ENCODE peak calls at places on chromosomes 5 and 9, in ten cellular contexts. C is PC-3; J is body of pancreas; T is aorta; S is cardiac muscle cell; V is fibroblast of lung; G is MM.1S; D is naive thymus-derived CD4-positive, alpha-beta T cell; F is CD4-positive, CD25-positive, alpha-beta regulatory T cell; O is pancreas. A is an unnamed sample.

GRCh38 chr9:4678679-4679267 is 596 bp upstream of the CDC37L1 start:
- DNase-seq in C (peak; percentile 22), J (peak; percentile 13), T (no peak), S (peak; percentile 52), V (peak; percentile 67), G (peak; percentile 35), D (peak; percentile 71), F (no peak), O (no peak), A (no peak)

GRCh38 chr5:57302164-57302563 is 128.3 kb downstream of the GPBP1 start:
- DNase-seq in C (peak; percentile 86), J (no peak), T (no peak), S (peak; percentile 37), V (peak; percentile 46), G (peak; percentile 76), D (no peak), F (no peak), O (no peak), A (no peak)

GRCh38 chr5:165333623-165334022 is 1828.2 kb downstream of the MAT2B start:
- DNase-seq in C (no peak), J (no peak), T (no peak), S (peak; percentile 5), V (no peak), G (no peak), D (no peak), F (no peak), O (no peak), A (no peak)

GRCh38 chr9:95936579-95937075 is 61.1 kb downstream of the ERCC6L2 start:
- DNase-seq in C (no peak), J (no peak), T (no peak), S (no peak), V (no peak), G (no peak), D (no peak), F (no peak), O (no peak), A (no peak)

GRCh38 chr9:69107801-69108200 is 66.3 kb upstream of the TJP2 start:
- DNase-seq in C (no peak), J (no peak), T (no peak), S (peak; percentile 53), V (peak; percentile 57), G (no peak), D (no peak), F (no peak), O (no peak), A (no peak)

GRCh38 chr9:71918419-71918818 is 7.0 kb downstream of the C9orf85 start:
- DNase-seq in C (no peak), J (no peak), T (no peak), S (no peak), V (no peak), G (no peak), D (no peak), F (no peak), O (no peak), A (peak; percentile 34)

GRCh38 chr5:133546500-133546899 is 65.8 kb downstream of the FSTL4 start:
- DNase-seq in C (no peak), J (no peak), T (no peak), S (no peak), V (no peak), G (no peak), D (no peak), F (no peak), O (no peak), A (no peak)

GRCh38 chr5:154479160-154479943 is 1.3 kb upstream of the HAND1 start:
- DNase-seq in C (no peak), J (no peak), T (no peak), S (no peak), V (no peak), G (no peak), D (no peak), F (no peak), O (no peak), A (no peak)

GRCh38 chr9:107243757-107244156 is 39.3 kb upstream of the RAD23B start:
- DNase-seq in C (peak; percentile 96), J (peak; percentile 92), T (no peak), S (no peak), V (peak; percentile 45), G (peak; percentile 14), D (no peak), F (no peak), O (peak; percentile 84), A (no peak)

GRCh38 chr9:94643746-94644145 is 4.4 kb upstream of the FBP1 start:
- DNase-seq in C (no peak), J (no peak), T (peak; percentile 63), S (no peak), V (no peak), G (no peak), D (no peak), F (no peak), O (no peak), A (no peak)
- H3K4me1 ChIP-seq in C (peaks cover 32% of the 10 kb centered on the region), J (peaks cover 9% of the 10 kb centered on the region), T (peaks cover 1% of the 10 kb centered on the region), S (peaks cover 10% of the 10 kb centered on the region), V (no peaks in the 10 kb centered on the region), G (peaks cover 7% of the 10 kb centered on the region), D (no peaks in the 10 kb centered on the region), F (peaks cover 8% of the 10 kb centered on the region), O (peaks cover 4% of the 10 kb centered on the region), A (peaks cover 8% of the 10 kb centered on the region)

GRCh38 chr5:151086192-151086869 is 5.5 kb upstream of the TNIP1 start:
- DNase-seq in C (no peak), J (no peak), T (peak; percentile 53), S (no peak), V (no peak), G (no peak), D (no peak), F (no peak), O (no peak), A (no peak)

GRCh38 chr5:151087475-151087874 is 6.6 kb upstream of the TNIP1 start:
- DNase-seq in C (no peak), J (no peak), T (peak; percentile 30), S (no peak), V (no peak), G (no peak), D (no peak), F (no peak), O (no peak), A (no peak)

GRCh38 chr5:151086905-151087360 is 6.1 kb upstream of the TNIP1 start:
- DNase-seq in C (no peak), J (no peak), T (peak; percentile 72), S (no peak), V (no peak), G (peak; percentile 62), D (peak; percentile 46), F (peak; percentile 59), O (no peak), A (peak; percentile 71)

GRCh38 chr5:151084363-151084762 is 3.5 kb upstream of the TNIP1 start:
- DNase-seq in C (peak; percentile 14), J (no peak), T (peak; percentile 62), S (peak; percentile 83), V (no peak), G (no peak), D (no peak), F (no peak), O (no peak), A (no peak)

GRCh38 chr5:151085517-151086031 is 4.7 kb upstream of the TNIP1 start:
- DNase-seq in C (peak; percentile 18), J (peak; percentile 63), T (peak; percentile 88), S (peak; percentile 82), V (no peak), G (no peak), D (no peak), F (no peak), O (no peak), A (peak; percentile 42)
- H3K4me1 ChIP-seq in C (peaks cover 42% of the 10 kb centered on the region), J (peaks cover 35% of the 10 kb centered on the region), T (no peaks in the 10 kb centered on the region), S (peaks cover 18% of the 10 kb centered on the region), V (peaks cover 10% of the 10 kb centered on the region), G (peaks cover 47% of the 10 kb centered on the region), D (peaks cover 54% of the 10 kb centered on the region), F (peaks cover 65% of the 10 kb centered on the region), O (peaks cover 28% of the 10 kb centered on the region), A (peaks cover 62% of the 10 kb centered on the region)

GRCh38 chr5:80174790-80175189 is 81.1 kb downstream of the SERINC5 start:
- DNase-seq in C (no peak), J (no peak), T (no peak), S (no peak), V (no peak), G (no peak), D (no peak), F (no peak), O (no peak), A (no peak)

GRCh38 chr5:80172067-80172690 is 83.7 kb downstream of the SERINC5 start:
- DNase-seq in C (no peak), J (no peak), T (no peak), S (peak; percentile 64), V (no peak), G (no peak), D (no peak), F (no peak), O (no peak), A (no peak)

GRCh38 chr5:80181618-80182211 is 74.1 kb downstream of the SERINC5 start:
- DNase-seq in C (peak; percentile 85), J (peak; percentile 89), T (no peak), S (peak; percentile 47), V (no peak), G (peak; percentile 91), D (peak; percentile 70), F (peak; percentile 75), O (peak; percentile 68), A (peak; percentile 74)

GRCh38 chr5:80175337-80175736 is 80.5 kb downstream of the SERINC5 start:
- DNase-seq in C (no peak), J (no peak), T (no peak), S (no peak), V (no peak), G (no peak), D (no peak), F (no peak), O (no peak), A (no peak)

GRCh38 chr5:80177236-80177635 is 78.6 kb downstream of the SERINC5 start:
- DNase-seq in C (no peak), J (no peak), T (no peak), S (no peak), V (no peak), G (no peak), D (no peak), F (no peak), O (no peak), A (no peak)
- H3K4me1 ChIP-seq in C (peaks cover 13% of the 10 kb centered on the region), J (peaks cover 33% of the 10 kb centered on the region), T (no peaks in the 10 kb centered on the region), S (peaks cover 24% of the 10 kb centered on the region), V (no peaks in the 10 kb centered on the region), G (peaks cover 17% of the 10 kb centered on the region), D (peaks cover 28% of the 10 kb centered on the region), F (peaks cover 26% of the 10 kb centered on the region), O (peaks cover 21% of the 10 kb centered on the region), A (peaks cover 15% of the 10 kb centered on the region)

GRCh38 chr5:76718381-76718832 is 2.5 kb downstream of the F2R start:
- DNase-seq in C (no peak), J (no peak), T (no peak), S (peak; percentile 83), V (no peak), G (no peak), D (no peak), F (no peak), O (no peak), A (no peak)
- H3K4me1 ChIP-seq in C (peaks cover 5% of the 10 kb centered on the region), J (peaks cover 20% of the 10 kb centered on the region), T (no peaks in the 10 kb centered on the region), S (peaks cover 14% of the 10 kb centered on the region), V (peaks cover 5% of the 10 kb centered on the region), G (peaks cover 17% of the 10 kb centered on the region), D (peaks cover 20% of the 10 kb centered on the region), F (peaks cover 25% of the 10 kb centered on the region), O (no peaks in the 10 kb centered on the region), A (peaks cover 20% of the 10 kb centered on the region)